ENCODE peak calls at places on chromosomes 13 and 19, in seven cellular contexts. D, H, U, G, P, Y and F are unnamed samples.

GRCh38 chr19:14127176-14127575 is 9.2 kb downstream of the ASF1B start:
- DNase-seq in P (no peak), D (no peak), H (no peak), U (peak; percentile 80), Y (no peak), G (no peak), F (no peak)

GRCh38 chr13:110637747-110638146 is 22.4 kb downstream of the NAXD start:
- DNase-seq in G (peak; percentile 32), P (no peak), D (no peak), Y (no peak), H (no peak), U (peak; percentile 48), F (no peak)

GRCh38 chr13:93956416-93956815 is 523.1 kb downstream of the DCT start:
- DNase-seq in Y (no peak), P (no peak), D (no peak), G (no peak), H (no peak), U (no peak), F (no peak)

GRCh38 chr13:20149762-20150161 is 11.1 kb downstream of the GJA3 start:
- DNase-seq in G (no peak), P (no peak), Y (no peak), U (no peak), H (no peak), D (no peak), F (no peak)

GRCh38 chr19:48190288-48191284 is 20.1 kb downstream of the ZSWIM9 start:
- DNase-seq in U (peak; percentile 66), H (peak; percentile 58), G (no peak), Y (peak; percentile 67), P (peak; percentile 27), D (no peak), F (peak; percentile 89)

GRCh38 chr19:55483681-55484361 is 1.2 kb upstream of the NAT14 start:
- DNase-seq in G (no peak), P (no peak), U (no peak), D (no peak), Y (no peak), H (no peak), F (no peak)

GRCh38 chr13:74115138-74115537 is 19.1 kb downstream of the KLF12 start:
- DNase-seq in G (no peak), D (no peak), U (no peak), P (peak; percentile 50), H (no peak), Y (no peak), F (no peak)

GRCh38 chr19:6058411-6059201 is 51.7 kb downstream of the RFX2 start:
- DNase-seq in P (no peak), H (no peak), D (no peak), U (peak; percentile 48), G (no peak), Y (no peak), F (no peak)

GRCh38 chr13:40916207-40916998 is 102.7 kb downstream of the ELF1 start:
- DNase-seq in U (no peak), P (peak; percentile 9), G (peak; percentile 54), Y (no peak), D (no peak), H (no peak), F (no peak)

GRCh38 chr19:7655581-7655980 is 13.3 kb upstream of the RETN start:
- DNase-seq in Y (no peak), G (no peak), P (no peak), H (no peak), U (no peak), D (no peak), F (no peak)

GRCh38 chr19:3276341-3276799 is 51.9 kb downstream of the CELF5 start:
- DNase-seq in Y (peak; percentile 52), U (no peak), H (peak; percentile 48), P (no peak), G (peak; percentile 86), D (peak; percentile 43), F (peak; percentile 74)

GRCh38 chr13:31818236-31818635 is 78.9 kb downstream of the RXFP2 start:
- DNase-seq in H (no peak), Y (no peak), P (no peak), U (no peak), G (no peak), D (no peak), F (no peak)

GRCh38 chr13:95432141-95432540 is 120.4 kb upstream of the CLDN10 start:
- DNase-seq in U (no peak), D (no peak), G (no peak), H (no peak), Y (no peak), P (no peak), F (no peak)

GRCh38 chr19:38425810-38426466 is at the start of gene RASGRP4:
- DNase-seq in Y (peak; percentile 32), H (peak; percentile 70), D (peak; percentile 29), G (no peak), U (no peak), P (no peak), F (no peak)

GRCh38 chr19:10604460-10604980 is 17.4 kb upstream of the AP1M2 start:
- DNase-seq in D (peak; percentile 72), G (peak; percentile 20), H (no peak), U (peak; percentile 67), Y (peak; percentile 79), P (no peak), F (no peak)

GRCh38 chr13:43544011-43544410 is 242.8 kb downstream of the ENOX1 start:
- DNase-seq in D (no peak), U (no peak), Y (no peak), P (peak; percentile 56), H (no peak), G (no peak), F (no peak)

GRCh38 chr19:49515767-49516166 is 3.3 kb downstream of the FCGRT start:
- DNase-seq in H (no peak), P (no peak), G (no peak), D (no peak), U (peak; percentile 82), Y (no peak), F (no peak)

GRCh38 chr13:51905787-51906186 is 44.0 kb downstream of the CCDC70 start:
- DNase-seq in D (no peak), H (no peak), P (no peak), G (no peak), Y (no peak), U (no peak), F (no peak)

GRCh38 chr13:73268306-73268705 is 209.5 kb downstream of the KLF5 start:
- DNase-seq in H (no peak), D (no peak), G (no peak), U (no peak), P (peak; percentile 7), Y (no peak), F (no peak)

GRCh38 chr19:42132030-42132628 is at the start of gene POU2F2:
- DNase-seq in G (no peak), Y (peak; percentile 83), U (no peak), P (no peak), D (peak; percentile 84), H (peak; percentile 85), F (no peak)

GRCh38 chr13:109778102-109778542 is 8.3 kb downstream of the IRS2 start:
- DNase-seq in Y (no peak), P (no peak), H (no peak), U (no peak), G (no peak), D (no peak), F (peak; percentile 59)